ENCODE peak calls at places on chromosomes 3 and 15, in five cellular contexts. X, T, I, A and J are unnamed samples.

GRCh38 chr3:108862865-108863798 is 40.5 kb downstream of the TRAT1 start:
- DNase-seq in A (no peak), T (no peak), X (peak), I (no peak), J (no peak)

GRCh38 chr3:119600732-119601131 is 3.0 kb downstream of the PLA1A start:
- DNase-seq in T (no peak), I (no peak), X (peak), A (peak), J (no peak)

GRCh38 chr3:101381809-101382208 is 61.4 kb upstream of the IMPG2 start:
- DNase-seq in T (no peak), A (no peak), I (peak), X (peak), J (peak)

GRCh38 chr3:188746291-188746783 is 425.4 kb upstream of the TPRG1 start:
- DNase-seq in A (no peak), X (no peak), T (no peak), I (peak), J (no peak)

GRCh38 chr3:31377045-31377642 is 155.6 kb upstream of the STT3B start:
- DNase-seq in X (peak), T (no peak), A (no peak), I (peak), J (no peak)

GRCh38 chr3:87268646-87269211 is 7.7 kb downstream of the POU1F1 start:
- DNase-seq in T (no peak), I (no peak), A (no peak), X (no peak), J (no peak)

GRCh38 chr3:72810063-72810462 is 38.2 kb downstream of the SHQ1 start:
- DNase-seq in T (no peak), I (no peak), X (no peak), A (no peak), J (no peak)

GRCh38 chr3:136152963-136153362 is 43.2 kb downstream of the MSL2 start:
- DNase-seq in T (no peak), X (no peak), A (no peak), I (no peak), J (no peak)

GRCh38 chr3:117752984-117753717 is 1043.6 kb downstream of the TUSC7 start:
- DNase-seq in A (no peak), I (no peak), X (no peak), T (no peak), J (peak)

GRCh38 chr3:153273767-153274443 is 111.9 kb downstream of the RAP2B start:
- DNase-seq in T (no peak), I (no peak), X (no peak), A (no peak), J (no peak)

GRCh38 chr3:197737319-197737649 is 580 bp upstream of the RUBCN start:
- DNase-seq in I (no peak), A (no peak), X (no peak), T (no peak), J (no peak)

GRCh38 chr3:69088033-69088432 is 3.3 kb downstream of the ARL6IP5 start:
- DNase-seq in X (no peak), I (no peak), T (no peak), A (no peak), J (no peak)

GRCh38 chr15:90261811-90262210 is 3.7 kb upstream of the NGRN start:
- DNase-seq in A (no peak), X (no peak), T (no peak), I (no peak), J (no peak)

GRCh38 chr15:39299506-39300267 is 281.2 kb upstream of the THBS1 start:
- DNase-seq in A (no peak), I (no peak), T (no peak), X (no peak), J (no peak)

GRCh38 chr3:45555154-45555591 is 39.4 kb upstream of the LIMD1 start:
- DNase-seq in I (no peak), X (no peak), A (no peak), T (no peak), J (peak)

GRCh38 chr3:176328198-176328597 is 869.1 kb downstream of the TBL1XR1 start:
- DNase-seq in I (no peak), T (no peak), A (no peak), X (no peak), J (no peak)

GRCh38 chr15:40336129-40337122 is 4.3 kb downstream of the CCDC9B start:
- DNase-seq in I (no peak), T (no peak), A (no peak), X (no peak), J (no peak)

GRCh38 chr3:149095487-149095886 is 9.2 kb upstream of the HLTF start:
- DNase-seq in I (no peak), X (no peak), T (no peak), A (peak), J (no peak)

GRCh38 chr15:77440378-77440999 is 19.8 kb downstream of the HMG20A start:
- DNase-seq in T (no peak), A (peak), X (no peak), I (no peak), J (peak)

GRCh38 chr15:84634228-84634837 is 19.8 kb downstream of the WDR73 start:
- DNase-seq in A (no peak), T (no peak), X (no peak), I (no peak), J (no peak)

GRCh38 chr3:187739125-187739560 is 6.1 kb downstream of the BCL6 start:
- DNase-seq in X (no peak), A (no peak), T (no peak), I (no peak), J (no peak)

GRCh38 chr3:131282379-131282778 is 99.2 kb upstream of the NUDT16 start:
- DNase-seq in T (no peak), I (no peak), A (no peak), X (no peak), J (no peak)

GRCh38 chr15:74381190-74381453 is 13.7 kb upstream of the CYP11A1 start:
- DNase-seq in T (no peak), X (no peak), I (no peak), A (no peak), J (no peak)

GRCh38 chr3:194269610-194270145 is 81.5 kb downstream of the CPN2 start:
- DNase-seq in A (no peak), T (peak), I (no peak), X (peak), J (no peak)

GRCh38 chr3:13235079-13235478 is 161.8 kb upstream of the IQSEC1 start:
- DNase-seq in I (no peak), A (peak), T (no peak), X (no peak), J (no peak)

DNA sequence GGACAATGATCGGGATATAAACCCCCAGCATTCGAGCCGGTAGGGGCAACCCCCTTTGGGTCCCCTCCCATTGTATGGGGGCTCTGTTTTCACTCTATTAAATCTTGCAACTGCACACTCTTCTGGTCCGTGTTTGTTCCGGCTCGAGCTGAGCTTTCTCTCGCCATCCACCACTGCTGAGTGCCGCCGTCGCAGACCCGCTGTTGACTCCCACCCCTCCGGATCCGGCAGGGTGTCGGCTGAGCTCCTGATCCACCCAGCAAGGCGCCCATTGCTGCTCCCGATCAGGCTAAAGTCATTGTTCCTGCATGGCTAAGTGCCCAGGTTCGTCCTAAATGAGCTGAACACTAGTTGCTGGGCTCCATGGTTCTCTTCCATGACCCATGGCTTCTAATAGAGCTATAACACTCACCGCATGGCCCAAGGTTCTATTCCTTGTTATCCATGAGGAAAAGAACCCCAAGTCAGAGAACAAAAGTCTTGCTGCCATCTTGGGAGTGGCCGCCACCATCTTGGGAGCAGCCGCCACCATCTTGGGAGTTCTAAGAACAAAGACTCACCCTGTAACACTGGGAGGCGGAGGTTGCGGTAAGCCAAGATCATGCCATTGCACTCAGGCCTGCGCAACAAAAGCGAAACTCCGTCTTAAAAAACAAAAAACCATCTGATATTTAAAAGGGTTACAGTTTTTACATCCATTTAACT is 11.2 kb upstream of the EHHADH start:
- DNase-seq in A (no peak), I (no peak), T (no peak), X (no peak), J (no peak)
- TF ChIP-seq JUND in A (no peak), I (no peak), T (no peak), X (no peak), J (no peak)

GRCh38 chr15:57910672-57911071 is 154.8 kb downstream of the ALDH1A2 start:
- DNase-seq in T (no peak), A (no peak), I (no peak), X (no peak), J (no peak)
- TF ChIP-seq JUND in T (no peak), A (no peak), I (no peak), X (no peak), J (no peak)

DNA sequence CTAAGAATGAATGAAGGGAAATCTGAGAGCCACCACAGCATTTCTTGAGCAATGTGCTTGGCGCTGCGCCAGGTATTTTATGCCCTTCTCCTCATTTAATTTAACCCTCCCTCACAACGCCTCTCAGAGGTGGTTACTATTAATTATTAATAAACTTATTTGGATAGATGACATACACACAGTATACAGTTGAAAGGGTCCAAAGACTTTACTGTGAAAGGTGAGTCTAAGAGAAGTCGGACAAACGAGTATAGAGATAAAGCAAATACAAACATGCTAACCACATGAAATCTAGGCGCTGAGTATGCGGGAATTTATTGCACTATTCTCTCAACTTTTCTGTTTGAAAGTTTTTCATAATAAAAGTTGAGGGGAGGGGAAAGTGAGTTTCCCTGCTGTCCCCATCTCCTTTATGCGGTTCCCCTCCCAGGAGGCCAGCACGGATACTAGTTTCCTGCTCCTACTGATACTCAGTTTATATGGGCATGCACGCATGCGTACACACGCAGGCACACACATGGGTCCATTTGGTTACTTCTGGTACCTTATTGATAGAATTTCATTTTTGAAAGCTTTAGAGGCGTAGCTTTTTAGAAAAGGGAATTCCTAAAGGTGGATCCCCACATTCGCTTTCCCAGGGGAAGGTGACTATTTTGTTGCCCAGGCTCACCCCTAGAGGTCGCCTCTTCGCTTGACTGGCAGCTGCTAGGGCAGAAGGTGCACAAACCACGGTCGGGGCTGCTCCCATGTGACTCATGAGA is 28.5 kb upstream of the KCTD6 start:
- DNase-seq in X (peak), A (no peak), I (peak), T (peak), J (peak)
- TF ChIP-seq JUND in X (no peak), A (no peak), I (no peak), T (no peak), J (no peak)

GRCh38 chr15:69559440-69560215 is 107.0 kb downstream of the RPLP1 start:
- DNase-seq in T (no peak), X (no peak), I (no peak), A (no peak), J (no peak)
- TF ChIP-seq JUND in T (no peak), X (no peak), I (no peak), A (no peak), J (no peak)